ENCODE peak calls at places on chromosomes 11 and 22, in four cellular contexts. I is SK-N-SH, Z is K562, W is H1. T is an unnamed sample.

GRCh38 chr11:129374081-129374992 is 1.3 kb upstream of the BARX2 start:
- DNase-seq in I (peak), Z (no peak), W (no peak), T (no peak)

GRCh38 chr22:47337161-47337621 is 574.7 kb downstream of the TBC1D22A start:
- DNase-seq in I (no peak), Z (no peak), W (no peak), T (no peak)

GRCh38 chr22:29503811-29504372 is 23.9 kb downstream of the NEFH start:
- DNase-seq in I (no peak), Z (no peak), W (no peak), T (no peak)

GRCh38 chr11:34890089-34890488 is 26.1 kb downstream of the APIP start:
- DNase-seq in I (no peak), Z (no peak), W (no peak), T (no peak)

GRCh38 chr11:111765320-111765983 is 737 bp downstream of the PPP2R1B start:
- DNase-seq in I (no peak), Z (no peak), W (peak), T (no peak)

GRCh38 chr11:75734491-75735180 is 17.0 kb downstream of the MOGAT2 start:
- DNase-seq in I (no peak), Z (no peak), W (no peak), T (no peak)

GRCh38 chr22:23192133-23192532 is 11.8 kb downstream of the BCR start:
- DNase-seq in I (no peak), Z (no peak), W (no peak), T (no peak)

GRCh38 chr11:128174465-128175101 is 412.8 kb downstream of the ETS1 start:
- DNase-seq in I (no peak), Z (no peak), W (no peak), T (no peak)

GRCh38 chr11:115159122-115159665 is 345.0 kb downstream of the CADM1 start:
- DNase-seq in I (no peak), Z (no peak), W (no peak), T (no peak)

GRCh38 chr22:27719535-27720227 is 81.9 kb downstream of the MN1 start:
- DNase-seq in I (no peak), Z (peak), W (no peak), T (no peak)

GRCh38 chr11:32706985-32707736 is 87.3 kb downstream of the CCDC73 start:
- DNase-seq in I (no peak), Z (no peak), W (no peak), T (peak)

GRCh38 chr11:118212781-118213565 is 11.8 kb downstream of the JAML start:
- DNase-seq in I (no peak), Z (no peak), W (no peak), T (no peak)

GRCh38 chr22:16824718-16825687 is at the start of gene XKR3:
- DNase-seq in I (no peak), Z (no peak), W (no peak), T (peak)

GRCh38 chr22:37545703-37546435 is 14.4 kb upstream of the CDC42EP1 start:
- DNase-seq in I (no peak), Z (peak), W (peak), T (no peak)

GRCh38 chr11:29452131-29452530 is 564.7 kb downstream of the KCNA4 start:
- DNase-seq in I (no peak), Z (no peak), W (no peak), T (no peak)

GRCh38 chr11:3153291-3153861 is 11.7 kb downstream of the OSBPL5 start:
- DNase-seq in I (no peak), Z (no peak), W (no peak), T (no peak)
- TF ChIP-seq EP300 in I (no peak), Z (no peak), W (no peak), T (no peak)

GRCh38 chr22:18983120-18983651 is 47.1 kb upstream of the PRODH start:
- DNase-seq in I (no peak), Z (peak), W (no peak), T (no peak)
- TF ChIP-seq NRF1 in I (no peak), Z (no peak), W (no peak), T (no peak)

GRCh38 chr22:39530692-39531331 is 1.7 kb downstream of the RPS19BP1 start:
- DNase-seq in I (peak), Z (peak), W (no peak), T (no peak)
- TF ChIP-seq GABPA in I (no peak), Z (no peak), W (no peak), T (no peak)

DNA sequence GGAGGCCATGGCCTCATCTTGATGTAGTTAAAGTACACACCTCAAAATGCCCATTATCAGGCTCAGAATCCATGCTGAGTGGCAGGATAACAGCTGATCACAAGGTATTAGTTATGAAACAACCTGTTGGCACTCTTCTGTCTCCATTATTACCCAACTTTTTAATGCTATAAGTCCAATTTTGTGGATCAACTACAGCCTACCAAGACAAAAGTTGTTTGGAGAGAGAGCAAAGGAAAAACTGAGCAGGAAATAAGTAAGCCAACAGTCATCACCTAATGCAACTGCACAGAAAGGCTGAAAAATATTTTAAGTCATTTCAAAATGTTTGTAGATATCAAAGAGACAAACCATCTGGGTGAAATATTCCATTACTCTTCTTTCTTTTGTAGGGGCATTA is 41.6 kb downstream of the FDX1 start:
- DNase-seq in I (no peak), Z (no peak), W (no peak), T (no peak)
- TF ChIP-seq EP300 in I (no peak), Z (no peak), W (no peak), T (no peak)

GRCh38 chr11:120172921-120173705 is 35.2 kb upstream of the TRIM29 start:
- DNase-seq in I (peak), Z (no peak), W (no peak), T (no peak)
- TF ChIP-seq NRF1 in I (no peak), Z (no peak), W (no peak), T (no peak)

GRCh38 chr11:47143322-47143721 is 33.4 kb downstream of the ARFGAP2 start:
- DNase-seq in I (peak), Z (no peak), W (no peak), T (no peak)
- TF ChIP-seq GABPA in I (no peak), Z (no peak), W (no peak), T (no peak)

DNA sequence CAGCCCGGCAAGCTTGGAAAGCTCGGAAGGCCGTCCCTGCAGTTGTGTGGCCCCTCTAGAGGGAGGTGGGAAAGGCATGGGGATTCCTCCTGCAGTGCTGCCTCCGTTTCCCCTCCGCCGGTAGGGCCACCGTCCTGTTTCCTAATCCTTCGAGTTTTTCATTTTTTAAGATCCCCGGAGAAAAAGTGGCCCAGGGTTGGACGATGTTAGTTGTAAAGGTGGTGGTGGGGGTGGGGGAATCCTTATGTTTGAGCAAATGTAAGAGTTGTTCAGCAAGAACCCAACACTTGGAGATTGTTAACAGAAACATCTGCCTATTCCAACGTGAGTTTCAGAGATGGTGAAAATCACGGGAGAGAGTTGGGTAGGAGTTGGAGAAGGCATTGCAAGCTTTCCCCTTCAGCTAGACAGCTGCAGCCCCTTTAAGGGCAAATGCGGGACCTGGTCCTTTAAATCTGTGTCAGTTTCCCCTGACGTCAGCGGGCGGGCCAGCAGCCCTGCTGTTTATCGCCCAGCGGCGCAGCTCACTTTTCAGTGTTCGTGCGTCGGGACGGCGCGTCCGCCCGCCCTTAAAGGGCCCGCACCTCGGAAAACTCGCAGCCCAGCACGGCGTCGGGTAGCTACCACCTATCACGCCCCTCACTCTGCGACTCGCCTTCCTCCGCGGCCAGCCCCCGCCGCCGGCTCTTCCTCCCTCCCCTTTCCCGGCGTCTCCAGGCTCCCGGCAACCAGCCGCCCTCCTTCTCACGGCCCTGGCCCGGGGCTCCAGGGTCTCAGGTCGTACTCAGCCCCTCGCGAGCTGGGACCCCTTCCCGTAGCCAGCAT is at the start of gene SIDT2:
- DNase-seq in I (peak), Z (peak), W (peak), T (peak)
- TF ChIP-seq EP300 in I (peak), Z (no peak), W (no peak), T (no peak)

GRCh38 chr22:19855504-19856409 is 1.1 kb upstream of the GNB1L start:
- DNase-seq in I (peak), Z (peak), W (no peak), T (peak)

GRCh38 chr22:19853058-19853878 is 1.4 kb downstream of the GNB1L start:
- DNase-seq in I (no peak), Z (peak), W (no peak), T (no peak)

GRCh38 chr22:19854778-19855503 is at the start of the genes GNB1L and RTL10:
- DNase-seq in I (peak), Z (peak), W (peak), T (peak)

GRCh38 chr22:19852177-19852781 is 2.4 kb downstream of the GNB1L start:
- DNase-seq in I (no peak), Z (peak), W (no peak), T (no peak)

GRCh38 chr22:19853879-19854777 is 546 bp downstream of the GNB1L start:
- DNase-seq in I (no peak), Z (peak), W (no peak), T (no peak)
- TF ChIP-seq NRF1 in I (no peak), Z (no peak), W (no peak), T (no peak)

GRCh38 chr11:103947566-103947919 is 88.9 kb upstream of the DDI1 start:
- DNase-seq in I (no peak), Z (no peak), W (no peak), T (no peak)
- TF ChIP-seq GABPA in I (no peak), Z (no peak), W (no peak), T (no peak)

GRCh38 chr11:126480410-126481302 is 125.2 kb downstream of the ST3GAL4 start:
- DNase-seq in I (peak), Z (peak), W (peak), T (peak)
- TF ChIP-seq EP300 in I (no peak), Z (no peak), W (no peak), T (no peak)